ENCODE peak calls at places on chromosomes 6 and 20, in six cellular contexts. O is A549, F is upper lobe of left lung, X is K562, K is HepG2, N is GM12878. H is an unnamed sample.

GRCh38 chr20:15823718-15824117 is 749.5 kb downstream of the KIF16B start:
- ATAC-seq in O (no peak), K (no peak), F (no peak), X (no peak), N (no peak), H (no peak)

GRCh38 chr6:136210450-136211165 is 39.5 kb downstream of the MTFR2 start:
- ATAC-seq in O (no peak), K (no peak), X (no peak), N (no peak), F (peak; percentile 29), H (no peak)

GRCh38 chr6:13776602-13777001 is 37.8 kb downstream of the MCUR1 start:
- ATAC-seq in O (no peak), N (no peak), F (no peak), K (no peak), X (no peak), H (no peak)

GRCh38 chr6:31620586-31621319 is at the start of gene PRRC2A:
- ATAC-seq in K (peak; percentile 81), F (peak; percentile 70), O (peak; percentile 86), X (peak; percentile 84), N (peak; percentile 77), H (peak; percentile 83)

GRCh38 chr20:62622877-62623487 is 19.3 kb upstream of the SLCO4A1 start:
- ATAC-seq in N (no peak), F (peak; percentile 1), X (no peak), O (peak; percentile 34), K (peak; percentile 3), H (no peak)

GRCh38 chr6:163985710-163986109 is 571.2 kb downstream of the QKI start:
- ATAC-seq in K (peak; percentile 56), O (no peak), N (no peak), X (no peak), F (no peak), H (no peak)

GRCh38 chr20:50885068-50885467 is 46.2 kb downstream of the ADNP start:
- ATAC-seq in F (no peak), O (peak; percentile 49), K (peak; percentile 42), N (no peak), X (no peak), H (no peak)

GRCh38 chr6:74749211-74750142 is 456.4 kb downstream of the COL12A1 start:
- ATAC-seq in X (no peak), O (no peak), K (no peak), N (peak; percentile 83), F (peak; percentile 26), H (no peak)

GRCh38 chr6:45026003-45026516 is 302.1 kb upstream of the RUNX2 start:
- ATAC-seq in X (no peak), K (no peak), F (no peak), O (no peak), N (no peak), H (no peak)

GRCh38 chr6:16243664-16244063 is 5.3 kb downstream of the GMPR start:
- ATAC-seq in K (no peak), F (no peak), O (no peak), X (no peak), N (no peak), H (no peak)

GRCh38 chr20:62995898-62996595 is 10.7 kb downstream of the BHLHE23 start:
- ATAC-seq in X (peak; percentile 51), K (no peak), F (no peak), N (no peak), O (no peak), H (no peak)

DNA sequence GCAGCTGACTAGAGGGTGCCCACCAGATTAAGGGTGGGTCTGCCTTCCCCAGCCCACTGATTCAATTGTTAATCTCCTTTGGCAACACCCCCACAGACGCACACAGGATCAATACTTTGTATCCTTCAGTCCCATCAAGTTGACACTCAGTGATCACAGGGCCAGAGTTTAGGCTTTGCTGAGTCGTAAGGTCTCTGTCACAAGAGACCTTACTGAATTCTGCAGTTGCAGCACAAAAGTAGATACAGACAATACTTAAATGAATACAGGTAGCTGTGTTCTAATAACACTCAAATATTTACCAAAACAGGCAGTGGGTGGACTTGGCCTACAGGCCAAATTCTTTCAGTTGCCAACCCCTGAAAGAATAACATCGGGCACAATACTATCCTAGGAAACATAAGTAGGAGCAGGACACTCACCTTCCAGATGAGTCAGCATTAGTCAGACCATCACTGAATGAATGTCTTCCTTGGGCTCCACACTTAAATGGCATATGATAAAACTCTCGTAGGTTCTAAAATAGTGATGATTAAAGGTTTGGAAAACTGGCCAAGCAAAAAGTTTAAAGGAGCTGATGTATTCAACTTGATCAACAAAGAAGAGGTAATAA is 190.0 kb downstream of the UBE3D start:
- ATAC-seq in X (peak; percentile 68), O (peak; percentile 93), F (no peak), K (peak; percentile 19), N (no peak), H (no peak)
- TF ChIP-seq EP300 in X (no peak), O (no peak), F (no peak), K (no peak), N (no peak), H (no peak)

GRCh38 chr6:73649783-73650182 is 4.0 kb downstream of the SLC17A5 start:
- ATAC-seq in O (no peak), X (no peak), F (no peak), N (no peak), K (no peak), H (no peak)

GRCh38 chr6:73652637-73653570 is 888 bp downstream of the SLC17A5 start:
- ATAC-seq in X (peak; percentile 71), K (peak; percentile 80), O (peak; percentile 71), F (peak; percentile 71), N (peak; percentile 67), H (peak; percentile 35)

GRCh38 chr6:73644030-73644429 is 9.8 kb downstream of the SLC17A5 start:
- ATAC-seq in K (no peak), N (no peak), X (no peak), O (no peak), F (no peak), H (no peak)

GRCh38 chr6:73644941-73645591 is 8.7 kb downstream of the SLC17A5 start:
- ATAC-seq in F (no peak), N (peak; percentile 37), K (no peak), X (no peak), O (peak; percentile 67), H (no peak)

DNA sequence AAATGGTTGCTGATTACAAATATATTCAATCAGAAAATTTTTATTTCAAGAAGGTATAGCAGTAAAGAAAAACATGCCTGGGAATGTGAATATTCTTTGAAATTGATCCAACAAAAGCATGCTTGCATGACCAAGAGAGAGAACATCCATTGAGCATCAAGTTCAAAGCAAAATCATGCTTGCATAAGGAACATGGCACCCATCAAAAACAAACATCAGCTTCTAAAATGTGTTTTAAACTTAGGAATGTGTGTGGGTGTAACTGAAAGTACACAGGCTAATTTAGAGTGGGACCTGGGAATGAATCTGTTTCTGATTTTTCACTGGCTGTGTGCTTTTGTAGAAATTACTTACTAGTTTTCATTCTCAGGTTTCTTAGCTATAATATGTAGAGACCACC is 5.6 kb downstream of the SLC17A5 start:
- ATAC-seq in K (no peak), N (no peak), X (no peak), F (no peak), O (no peak), H (no peak)
- TF ChIP-seq EP300 in K (no peak), N (no peak), X (no peak), F (no peak), O (no peak), H (no peak)

DNA sequence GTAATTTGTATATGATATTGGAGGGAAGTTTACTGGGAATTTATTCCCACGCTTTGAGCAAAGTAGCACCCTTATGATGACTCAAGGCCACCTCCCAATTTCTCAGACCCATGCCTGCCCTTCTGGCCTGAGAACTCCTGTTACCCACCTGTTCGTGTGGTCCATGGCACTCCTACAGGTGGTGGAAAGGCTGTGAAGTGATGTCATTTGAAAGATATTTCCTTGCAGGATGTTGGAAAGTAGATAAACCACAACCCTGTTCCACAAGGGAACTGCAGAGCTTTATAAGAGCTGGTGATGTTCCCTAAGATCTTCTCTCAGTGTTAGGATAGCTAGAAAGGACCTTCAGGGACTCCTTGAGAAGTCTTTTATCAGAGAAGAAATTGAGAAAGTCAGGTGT is 70.5 kb downstream of the ADGRG6 start:
- ATAC-seq in N (no peak), O (no peak), K (no peak), F (no peak), X (no peak), H (no peak)
- TF ChIP-seq EP300 in N (no peak), O (no peak), K (no peak), F (no peak), X (no peak), H (no peak)

GRCh38 chr6:20707870-20708269 is 173.6 kb downstream of the CDKAL1 start:
- ATAC-seq in N (no peak), O (no peak), X (no peak), K (no peak), F (no peak), H (no peak)
- TF ChIP-seq EP300 in N (no peak), O (no peak), X (no peak), K (no peak), F (no peak), H (no peak)

GRCh38 chr6:36853325-36853724 is 14.1 kb upstream of the CPNE5 start:
- ATAC-seq in F (peak; percentile 80), X (no peak), N (no peak), K (no peak), O (no peak), H (peak; percentile 82)
- TF ChIP-seq EP300 in F (no peak), X (no peak), N (no peak), K (no peak), O (no peak), H (no peak)

GRCh38 chr6:150719099-150719767 is 119.5 kb downstream of the PLEKHG1 start:
- ATAC-seq in X (no peak), K (no peak), N (no peak), F (no peak), O (no peak), H (no peak)
- TF ChIP-seq EP300 in X (no peak), K (no peak), N (no peak), F (no peak), O (no peak), H (no peak)

DNA sequence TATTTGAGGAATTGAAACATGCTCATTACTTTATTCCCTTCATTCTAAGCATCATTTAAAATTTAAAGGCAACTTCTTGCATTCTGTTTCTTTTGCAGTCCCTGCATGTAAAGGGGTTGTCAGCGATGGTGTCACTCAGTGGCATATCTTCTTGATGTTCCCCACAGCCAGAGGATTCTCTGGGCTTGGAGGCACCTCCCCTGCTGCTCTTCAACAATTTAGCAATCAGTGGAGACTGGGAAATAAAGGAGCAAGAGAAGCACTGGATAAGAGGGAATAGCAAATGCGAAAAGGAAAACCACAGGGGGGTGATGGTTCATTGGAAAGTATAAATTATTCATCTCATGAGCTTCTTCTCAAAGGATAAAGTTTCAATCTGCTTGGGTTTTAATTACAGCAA is 30.7 kb upstream of the MC3R start:
- ATAC-seq in K (no peak), X (no peak), N (no peak), O (no peak), F (no peak), H (no peak)
- TF ChIP-seq EP300 in K (no peak), X (no peak), N (no peak), O (no peak), F (no peak), H (no peak)

DNA sequence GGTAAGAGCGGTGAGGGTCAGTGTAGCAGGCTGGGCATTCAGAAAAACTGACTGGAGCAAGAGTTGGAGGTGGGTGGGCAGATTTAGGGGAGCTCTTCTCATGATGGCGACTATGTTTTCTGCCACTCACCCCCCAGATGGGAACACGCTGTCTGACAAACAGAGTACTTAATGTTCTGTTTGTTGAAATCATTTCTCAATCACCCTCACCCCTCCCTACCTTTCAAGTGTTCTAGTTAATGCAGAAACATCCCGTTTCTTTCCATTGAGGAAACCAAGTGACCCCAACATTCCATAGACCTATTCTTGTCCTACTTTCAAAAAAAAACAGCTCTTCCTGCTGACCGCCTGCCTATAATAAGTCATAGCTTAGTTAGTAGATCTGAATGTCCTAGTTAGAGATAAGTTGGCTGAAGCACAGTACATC is 132.5 kb upstream of the NEDD9 start:
- ATAC-seq in N (no peak), F (peak; percentile 69), X (no peak), O (no peak), K (no peak), H (peak; percentile 85)
- TF ChIP-seq EP300 in N (no peak), F (peak; percentile 99), X (no peak), O (no peak), K (peak; percentile 74), H (peak; percentile 82)

H was measured in gastroesophageal sphincter.